ENCODE peak calls at places on chromosomes 1 and 21, in five cellular contexts. V is K562, R is SK-N-SH, S is GM12878, A is H1. K is an unnamed sample.

GRCh38 chr1:195766709-195767108 is 841.5 kb downstream of the KCNT2 start:
- DNase-seq in V (peak; percentile 20), R (no peak), S (no peak), A (no peak), K (no peak)

GRCh38 chr1:197837911-197838310 is 62.6 kb upstream of the DENND1B start:
- DNase-seq in V (no peak), R (no peak), S (no peak), A (no peak), K (no peak)

GRCh38 chr1:22291926-22292788 is 149.3 kb upstream of the WNT4 start:
- DNase-seq in V (no peak), R (peak; percentile 61), S (no peak), A (peak; percentile 34), K (no peak)

GRCh38 chr21:35713914-35714313 is 346.4 kb downstream of the SETD4 start:
- DNase-seq in V (no peak), R (no peak), S (no peak), A (no peak), K (no peak)

GRCh38 chr1:168225476-168226190 is at the start of gene SFT2D2:
- DNase-seq in V (peak; percentile 91), R (peak; percentile 95), S (no peak), A (peak; percentile 87), K (peak; percentile 83)

GRCh38 chr1:246609632-246610031 is 43.4 kb downstream of the CNST start:
- DNase-seq in V (no peak), R (no peak), S (no peak), A (no peak), K (no peak)

GRCh38 chr1:41412748-41413147 is 51.5 kb downstream of the FOXO6 start:
- DNase-seq in V (no peak), R (no peak), S (no peak), A (no peak), K (no peak)

GRCh38 chr1:165418195-165418594 is 26.7 kb downstream of the RXRG start:
- DNase-seq in V (no peak), R (no peak), S (no peak), A (no peak), K (no peak)

GRCh38 chr1:206579747-206580437 is 32.4 kb downstream of the EIF2D start:
- DNase-seq in V (peak; percentile 70), R (no peak), S (peak; percentile 89), A (no peak), K (no peak)

GRCh38 chr1:205274041-205274691 is 46.4 kb downstream of the TMCC2 start:
- DNase-seq in V (no peak), R (no peak), S (no peak), A (peak; percentile 65), K (no peak)

GRCh38 chr1:109083923-109084322 is 6.6 kb upstream of the TMEM167B start:
- DNase-seq in V (peak; percentile 49), R (no peak), S (no peak), A (no peak), K (no peak)

GRCh38 chr1:237911911-237912310 is 21.2 kb upstream of the ZP4 start:
- DNase-seq in V (no peak), R (no peak), S (no peak), A (no peak), K (no peak)

GRCh38 chr1:247332215-247332900 is 691 bp upstream of the ZNF496 start:
- DNase-seq in V (peak; percentile 78), R (peak; percentile 83), S (no peak), A (peak; percentile 76), K (peak; percentile 57)

GRCh38 chr1:57272150-57272549 is 151.7 kb downstream of the DAB1 start:
- DNase-seq in V (no peak), R (no peak), S (no peak), A (no peak), K (no peak)

GRCh38 chr1:46605242-46605641 is 1.2 kb upstream of the MKNK1 start:
- DNase-seq in V (no peak), R (no peak), S (no peak), A (no peak), K (no peak)

GRCh38 chr21:26849428-26850115 is 4.4 kb upstream of the ADAMTS1 start:
- DNase-seq in V (peak; percentile 67), R (peak; percentile 45), S (no peak), A (no peak), K (no peak)

GRCh38 chr1:180502361-180503273 is at the start of gene ACBD6:
- DNase-seq in V (peak; percentile 95), R (peak; percentile 93), S (peak; percentile 51), A (peak; percentile 95), K (peak; percentile 64)

GRCh38 chr1:212545941-212546638 is 62.5 kb upstream of the ATF3 start:
- DNase-seq in V (no peak), R (no peak), S (no peak), A (no peak), K (no peak)

GRCh38 chr1:113138778-113139177 is 65.8 kb downstream of the LRIG2 start:
- DNase-seq in V (no peak), R (no peak), S (no peak), A (no peak), K (no peak)

GRCh38 chr1:108590947-108591346 is 31.0 kb downstream of the EEIG2 start:
- DNase-seq in V (no peak), R (no peak), S (no peak), A (no peak), K (no peak)

GRCh38 chr21:19463966-19464365 is 1060.4 kb upstream of the TMPRSS15 start:
- DNase-seq in V (no peak), R (no peak), S (no peak), A (no peak), K (no peak)

GRCh38 chr21:36647279-36648093 is 51.4 kb upstream of the SIM2 start:
- DNase-seq in V (no peak), R (no peak), S (no peak), A (no peak), K (no peak)

GRCh38 chr1:47507921-47508894 is 70.4 kb downstream of the FOXD2 start:
- DNase-seq in V (peak; percentile 68), R (peak; percentile 80), S (no peak), A (peak; percentile 57), K (no peak)

GRCh38 chr21:33231526-33231925 is 1.8 kb downstream of the IFNAR2 start:
- DNase-seq in V (no peak), R (no peak), S (no peak), A (no peak), K (no peak)

GRCh38 chr1:45862008-45862407 is 58.6 kb downstream of the MAST2 start:
- DNase-seq in V (no peak), R (no peak), S (no peak), A (no peak), K (no peak)

GRCh38 chr21:19218163-19218562 is 814.6 kb upstream of the TMPRSS15 start:
- DNase-seq in V (no peak), R (no peak), S (no peak), A (no peak), K (no peak)

GRCh38 chr21:41589131-41589530 is 81.2 kb upstream of the TMPRSS2 start:
- DNase-seq in V (no peak), R (no peak), S (no peak), A (peak; percentile 45), K (no peak)
- TF ChIP-seq TAF1 in V (no peak), R (no peak), S (no peak), A (no peak), K (no peak)

DNA sequence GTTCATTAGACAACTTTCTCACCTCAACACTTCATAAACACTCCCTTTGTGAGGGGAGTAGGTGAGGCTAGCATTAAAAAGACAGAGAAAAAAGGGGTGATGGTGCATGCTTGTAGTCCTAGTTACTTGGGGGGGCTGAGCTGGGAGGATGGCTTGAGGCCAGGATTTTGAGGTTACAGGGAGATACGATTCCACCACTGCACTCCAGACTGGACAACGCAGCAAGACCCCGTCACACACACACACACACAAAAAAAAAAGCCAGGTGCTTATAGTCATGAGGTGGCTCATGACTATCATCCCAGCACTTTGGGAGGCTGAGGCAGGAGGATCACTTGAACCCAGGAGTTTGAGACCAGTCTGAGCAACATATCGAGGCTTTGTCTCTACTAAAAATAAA is 29.6 kb downstream of the GON4L start:
- DNase-seq in V (no peak), R (no peak), S (no peak), A (no peak), K (no peak)
- TF ChIP-seq TAF1 in V (no peak), R (no peak), S (no peak), A (no peak), K (no peak)

DNA sequence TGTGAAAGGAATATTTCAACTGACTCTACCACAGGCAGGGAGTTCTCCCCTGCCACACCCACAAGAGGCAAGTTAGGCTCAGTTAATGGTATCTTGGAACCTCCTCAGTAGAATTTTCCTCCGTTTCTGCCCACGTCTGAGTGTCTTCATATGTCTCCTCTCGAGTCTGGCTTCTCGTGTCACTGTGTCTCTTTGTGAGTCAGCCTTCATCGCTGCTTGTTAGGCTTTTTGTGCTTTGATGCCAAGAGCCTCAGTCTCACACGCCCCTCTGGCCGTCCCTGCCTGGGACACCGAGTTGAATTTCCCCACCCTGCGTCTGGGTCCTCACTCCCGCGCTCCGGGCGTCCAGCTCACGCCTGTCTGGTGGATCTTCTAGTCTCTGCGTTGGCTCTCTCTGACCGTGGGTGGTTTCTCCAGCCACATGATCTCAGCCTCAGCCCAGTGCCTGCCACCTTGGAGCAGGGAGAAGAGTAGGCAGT is 125.7 kb upstream of the GADD45A start:
- DNase-seq in V (peak; percentile 58), R (no peak), S (no peak), A (no peak), K (no peak)
- TF ChIP-seq TAF1 in V (no peak), R (no peak), S (no peak), A (no peak), K (no peak)

GRCh38 chr1:178938281-178938958 is 67.5 kb upstream of the ANGPTL1 start:
- DNase-seq in V (no peak), R (no peak), S (no peak), A (peak; percentile 40), K (no peak)

GRCh38 chr1:178940022-178940765 is 69.3 kb upstream of the ANGPTL1 start:
- DNase-seq in V (no peak), R (no peak), S (no peak), A (no peak), K (no peak)

GRCh38 chr1:178939328-178939727 is 68.5 kb upstream of the ANGPTL1 start:
- DNase-seq in V (no peak), R (no peak), S (no peak), A (peak; percentile 37), K (no peak)

GRCh38 chr1:178937770-178938169 is 66.9 kb upstream of the ANGPTL1 start:
- DNase-seq in V (no peak), R (no peak), S (no peak), A (peak; percentile 27), K (no peak)

GRCh38 chr1:178938959-178939317 is 68.1 kb upstream of the ANGPTL1 start:
- DNase-seq in V (no peak), R (no peak), S (no peak), A (peak; percentile 42), K (no peak)
- TF ChIP-seq TAF1 in V (no peak), R (no peak), S (no peak), A (no peak), K (no peak)